ENCODE peak calls at places on chromosomes 6 and 20, in five cellular contexts. M, V, U, H and E are unnamed samples.

GRCh38 chr6:162468326-162468725 is 259.2 kb downstream of the PRKN start:
- DNase-seq in M (peak; percentile 66), V (peak; percentile 0), U (no peak), H (peak; percentile 56), E (no peak)

GRCh38 chr6:125957845-125958244 is 1.3 kb downstream of the HINT3 start:
- DNase-seq in M (no peak), V (no peak), U (no peak), H (peak; percentile 78), E (no peak)

GRCh38 chr6:11197175-11197535 is 35.3 kb downstream of the NEDD9 start:
- DNase-seq in M (no peak), V (peak; percentile 62), U (no peak), H (peak; percentile 92), E (peak; percentile 66)

GRCh38 chr20:17648782-17649730 is 33.0 kb downstream of the RRBP1 start:
- DNase-seq in M (no peak), V (no peak), U (no peak), H (no peak), E (no peak)

GRCh38 chr6:80316655-80317332 is 210.3 kb downstream of the BCKDHB start:
- DNase-seq in M (no peak), V (no peak), U (no peak), H (no peak), E (no peak)

GRCh38 chr6:8080338-8081151 is 16.4 kb upstream of the BLOC1S5 start:
- DNase-seq in M (no peak), V (no peak), U (no peak), H (peak; percentile 68), E (no peak)

GRCh38 chr6:104862456-104862855 is 2.7 kb upstream of the HACE1 start:
- DNase-seq in M (no peak), V (no peak), U (no peak), H (no peak), E (peak; percentile 91)

GRCh38 chr6:26198626-26199056 is 111.4 kb downstream of the HFE start:
- DNase-seq in M (no peak), V (no peak), U (no peak), H (no peak), E (no peak)

GRCh38 chr6:44667226-44667625 is 279.7 kb downstream of the CDC5L start:
- DNase-seq in M (no peak), V (peak; percentile 93), U (no peak), H (peak; percentile 88), E (peak; percentile 55)

GRCh38 chr20:47789081-47789998 is 4.1 kb upstream of the SULF2 start:
- DNase-seq in M (peak; percentile 2), V (peak; percentile 92), U (no peak), H (peak; percentile 67), E (no peak)

GRCh38 chr6:33199687-33200233 is 705 bp downstream of the RXRB start:
- DNase-seq in M (peak; percentile 83), V (no peak), U (peak; percentile 93), H (peak; percentile 76), E (no peak)

GRCh38 chr20:33789109-33789857 is 21.9 kb upstream of the CHMP4B start:
- DNase-seq in M (peak; percentile 43), V (peak; percentile 59), U (no peak), H (peak; percentile 95), E (peak; percentile 80)

GRCh38 chr6:29938746-29939508 is 3.4 kb upstream of the HLA-A start:
- DNase-seq in M (no peak), V (no peak), U (no peak), H (no peak), E (no peak)

GRCh38 chr6:29935273-29935955 is 6.9 kb upstream of the HLA-A start:
- DNase-seq in M (no peak), V (no peak), U (no peak), H (no peak), E (no peak)

GRCh38 chr6:29933955-29934354 is 8.4 kb upstream of the HLA-A start:
- DNase-seq in M (no peak), V (no peak), U (peak; percentile 35), H (no peak), E (no peak)
- TF ChIP-seq CTCF in M (no peak), V (no peak), U (no peak), H (no peak), E (no peak)

DNA sequence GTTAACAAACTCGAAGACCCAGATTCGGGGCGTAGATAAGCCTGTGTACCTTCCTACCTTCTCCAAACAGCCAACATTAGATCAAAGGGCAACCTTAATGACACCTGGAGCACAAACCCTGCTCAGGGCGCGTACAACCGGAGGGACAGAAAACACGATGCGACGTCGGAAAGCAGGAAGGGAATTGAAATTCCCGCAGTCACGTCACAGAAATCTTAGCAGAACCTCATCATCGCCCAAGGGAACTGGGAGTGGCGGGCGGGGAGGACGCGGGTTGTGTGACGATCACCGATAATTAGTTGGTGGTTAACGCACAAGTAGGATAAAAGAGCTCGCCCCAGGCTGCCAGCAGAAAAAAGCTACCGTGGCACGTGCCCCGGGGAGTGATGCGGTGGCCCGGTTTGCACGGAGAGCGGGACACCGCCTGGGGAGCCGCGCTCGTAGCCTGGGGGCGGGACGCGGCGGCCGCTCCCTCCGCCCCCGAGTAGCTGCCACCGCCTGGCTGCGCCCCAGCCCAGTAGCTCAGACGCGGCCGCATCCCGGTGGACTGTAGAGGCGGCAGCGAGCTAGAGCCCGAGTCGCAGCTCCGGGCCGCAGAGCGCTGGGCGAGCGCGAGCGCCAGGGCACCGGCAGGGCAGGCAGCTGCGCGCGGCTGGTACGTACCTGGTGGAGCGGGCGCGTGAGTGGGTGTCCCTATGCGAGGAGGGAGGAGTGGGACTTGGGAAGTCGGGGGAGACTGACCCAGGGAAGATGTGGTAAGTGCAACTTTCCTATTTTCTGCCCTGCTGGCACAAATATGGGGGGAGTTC is at the start of gene PKIB:
- DNase-seq in M (peak; percentile 72), V (no peak), U (peak; percentile 93), H (peak; percentile 54), E (no peak)
- TF ChIP-seq CTCF in M (peak; percentile 16), V (no peak), U (peak; percentile 53), H (peak; percentile 27), E (peak; percentile 43)

DNA sequence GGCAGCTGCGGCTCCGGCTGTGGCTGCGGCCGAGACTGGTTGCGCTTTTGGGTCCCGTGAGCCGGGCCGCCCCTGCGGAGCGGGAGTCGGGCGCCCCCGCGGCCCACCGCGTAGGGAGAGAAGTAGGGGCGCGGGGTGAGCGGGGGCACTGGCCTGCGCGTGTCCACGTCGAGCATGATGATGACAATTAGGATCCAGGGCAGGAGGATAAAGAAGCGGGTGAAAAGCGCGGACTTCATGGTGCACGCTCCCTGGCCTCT is 739 bp downstream of the B3GAT2 start:
- DNase-seq in M (no peak), V (no peak), U (no peak), H (no peak), E (no peak)
- TF ChIP-seq CTCF in M (no peak), V (no peak), U (no peak), H (no peak), E (no peak)

GRCh38 chr6:47690209-47690608 is 8.2 kb upstream of the ADGRF4 start:
- DNase-seq in M (no peak), V (no peak), U (no peak), H (no peak), E (no peak)
- TF ChIP-seq CTCF in M (no peak), V (no peak), U (no peak), H (no peak), E (no peak)

DNA sequence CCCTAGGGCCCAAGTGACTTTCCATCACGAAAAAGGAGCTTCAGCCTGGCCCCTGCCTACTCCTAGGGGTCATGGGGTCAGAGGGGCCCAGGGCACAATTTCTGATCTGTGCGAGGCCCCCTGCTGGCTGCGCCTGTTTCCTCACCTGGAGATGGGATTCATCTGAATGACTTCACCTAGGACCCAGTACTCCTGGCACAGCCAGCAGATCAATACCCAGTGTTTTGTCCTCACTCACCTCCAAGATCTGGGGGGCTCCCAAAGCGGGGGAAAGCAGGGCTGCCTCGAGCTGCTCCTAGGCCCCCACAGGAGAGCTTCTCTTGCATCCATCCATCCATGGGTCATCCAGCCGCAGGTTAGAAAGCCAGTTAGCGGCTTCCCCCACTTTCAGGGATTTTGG is 33.8 kb downstream of the CD40 start:
- DNase-seq in M (no peak), V (no peak), U (no peak), H (no peak), E (no peak)
- TF ChIP-seq CTCF in M (no peak), V (peak; percentile 32), U (peak; percentile 19), H (peak; percentile 19), E (peak; percentile 34)

GRCh38 chr6:131532476-131533108 is 40.4 kb upstream of the ARG1 start:
- DNase-seq in M (no peak), V (no peak), U (no peak), H (no peak), E (no peak)

GRCh38 chr6:131534654-131534956 is 38.4 kb upstream of the ARG1 start:
- DNase-seq in M (no peak), V (no peak), U (no peak), H (no peak), E (no peak)
- TF ChIP-seq CTCF in M (no peak), V (no peak), U (no peak), H (no peak), E (no peak)

GRCh38 chr6:112600168-112600567 is 253.0 kb downstream of the RFPL4B start:
- DNase-seq in M (no peak), V (no peak), U (no peak), H (no peak), E (no peak)
- TF ChIP-seq CTCF in M (no peak), V (peak; percentile 12), U (no peak), H (peak; percentile 13), E (peak; percentile 19)